ENCODE peak calls at places on chromosomes 2 and 18, in ten cellular contexts. F is globus pallidus; T is tibial artery; Q is activated T-cell treated with anti-CD3 and anti-CD28 coated beads, Interleukin-2, amount 50 U/mL, for 72 hours; J is activated T-helper 9 cell treated with anti-CD3 and anti-CD28 coated beads, Interleukin-2, amount 50 U/mL, for 16 hours; K is prostate gland; C is activated CD4-positive, alpha-beta T cell treated with anti-CD3 and anti-CD28 coated beads, Interleukin-2, amount 50 U/mL, for 1 hour; O is MG63; H is AG20443; G is hypothalamus. U is an unnamed sample.

GRCh38 chr2:111209045-111209514 is 88.4 kb downstream of the BCL2L11 start:
- DNase-seq in F (no peak), T (no peak), Q (peak; percentile 63), J (no peak), K (no peak), C (no peak), O (no peak), H (no peak), G (no peak), U (no peak)

GRCh38 chr2:219957815-219958214 is 330.4 kb downstream of the SLC4A3 start:
- DNase-seq in F (no peak), T (no peak), Q (no peak), J (no peak), K (no peak), C (no peak), O (no peak), H (no peak), G (no peak), U (no peak)

GRCh38 chr2:178499640-178500039 is 19.4 kb downstream of the PLEKHA3 start:
- DNase-seq in F (no peak), T (no peak), Q (no peak), J (no peak), K (no peak), C (no peak), O (no peak), H (no peak), G (no peak), U (no peak)

GRCh38 chr18:8359076-8359475 is 250.2 kb upstream of the RAB12 start:
- DNase-seq in F (no peak), T (no peak), Q (no peak), J (no peak), K (no peak), C (no peak), O (no peak), H (no peak), G (no peak), U (no peak)

GRCh38 chr2:99600929-99601680 is 111.3 kb upstream of the REV1 start:
- DNase-seq in F (no peak), T (no peak), Q (no peak), J (no peak), K (no peak), C (no peak), O (no peak), H (peak; percentile 45), G (no peak), U (no peak)

GRCh38 chr2:47896450-47896968 is 9.8 kb downstream of the FBXO11 start:
- DNase-seq in F (no peak), T (no peak), Q (no peak), J (no peak), K (no peak), C (no peak), O (no peak), H (no peak), G (no peak), U (no peak)

GRCh38 chr2:61268249-61268648 is 106.3 kb downstream of the C2orf74 start:
- DNase-seq in F (no peak), T (no peak), Q (no peak), J (no peak), K (no peak), C (no peak), O (no peak), H (no peak), G (no peak), U (no peak)

GRCh38 chr2:82254728-82255127 is 1950.2 kb upstream of the LRRTM1 start:
- DNase-seq in F (no peak), T (no peak), Q (no peak), J (no peak), K (no peak), C (no peak), O (no peak), H (no peak), G (no peak), U (no peak)

GRCh38 chr18:48536516-48536915 is 2.3 kb upstream of the CTIF start:
- DNase-seq in F (no peak), T (no peak), Q (no peak), J (no peak), K (no peak), C (no peak), O (no peak), H (no peak), G (no peak), U (no peak)

GRCh38 chr2:28438532-28439063 is 45.9 kb downstream of the FOSL2 start:
- DNase-seq in F (no peak), T (no peak), Q (no peak), J (no peak), K (no peak), C (no peak), O (no peak), H (no peak), G (no peak), U (no peak)

GRCh38 chr18:57434536-57435494 is at the start of gene ONECUT2:
- DNase-seq in F (peak; percentile 84), T (peak; percentile 84), Q (peak; percentile 86), J (peak; percentile 37), K (peak; percentile 85), C (peak; percentile 53), O (peak; percentile 95), H (peak; percentile 99), G (peak; percentile 50), U (peak; percentile 94)

GRCh38 chr2:205133544-205133943 is 548.8 kb upstream of the NRP2 start:
- DNase-seq in F (no peak), T (peak; percentile 26), Q (no peak), J (no peak), K (no peak), C (no peak), O (peak; percentile 0), H (no peak), G (no peak), U (peak; percentile 36)

GRCh38 chr2:150080115-150080514 is 407.4 kb downstream of the RND3 start:
- DNase-seq in F (no peak), T (no peak), Q (no peak), J (no peak), K (no peak), C (no peak), O (no peak), H (no peak), G (no peak), U (no peak)

GRCh38 chr2:195561205-195562032 is 95.6 kb upstream of the SLC39A10 start:
- DNase-seq in F (no peak), T (no peak), Q (no peak), J (no peak), K (no peak), C (no peak), O (no peak), H (peak; percentile 72), G (no peak), U (no peak)

GRCh38 chr2:120434487-120434886 is 88.6 kb downstream of the INHBB start:
- DNase-seq in F (no peak), T (no peak), Q (no peak), J (no peak), K (no peak), C (no peak), O (no peak), H (peak; percentile 87), G (no peak), U (no peak)

GRCh38 chr2:221370942-221371221 is 201.2 kb downstream of the EPHA4 start:
- DNase-seq in F (no peak), T (no peak), Q (no peak), J (no peak), K (no peak), C (no peak), O (no peak), H (no peak), G (no peak), U (no peak)

GRCh38 chr18:6279308-6279707 is 135.4 kb downstream of the L3MBTL4 start:
- DNase-seq in F (peak; percentile 65), T (no peak), Q (no peak), J (no peak), K (no peak), C (no peak), O (no peak), H (no peak), G (no peak), U (no peak)

GRCh38 chr2:42859801-42860200 is 67.4 kb upstream of the HAAO start:
- DNase-seq in F (no peak), T (no peak), Q (no peak), J (no peak), K (no peak), C (no peak), O (no peak), H (no peak), G (no peak), U (no peak)

GRCh38 chr2:227472265-227473018 is 486 bp downstream of the AGFG1 start:
- DNase-seq in F (peak; percentile 11), T (peak; percentile 26), Q (peak; percentile 66), J (peak; percentile 37), K (peak; percentile 7), C (peak; percentile 34), O (peak; percentile 57), H (peak; percentile 65), G (peak; percentile 34), U (peak; percentile 57)

GRCh38 chr2:46230677-46231425 is 66.4 kb upstream of the EPAS1 start:
- DNase-seq in F (no peak), T (no peak), Q (no peak), J (no peak), K (no peak), C (no peak), O (no peak), H (no peak), G (no peak), U (no peak)

GRCh38 chr18:11857177-11857887 is 6.1 kb downstream of the CHMP1B start:
- DNase-seq in F (no peak), T (peak; percentile 75), Q (no peak), J (no peak), K (no peak), C (no peak), O (peak; percentile 66), H (peak; percentile 93), G (no peak), U (peak; percentile 70)

GRCh38 chr18:48728204-48728833 is 189.5 kb downstream of the CTIF start:
- DNase-seq in F (no peak), T (peak; percentile 62), Q (no peak), J (no peak), K (no peak), C (no peak), O (peak; percentile 97), H (peak; percentile 90), G (no peak), U (peak; percentile 34)

GRCh38 chr2:48343571-48344440 is 186.1 kb upstream of the STON1 start:
- DNase-seq in F (no peak), T (no peak), Q (no peak), J (no peak), K (no peak), C (no peak), O (no peak), H (peak; percentile 33), G (no peak), U (no peak)

GRCh38 chr18:7317804-7318231 is 86.9 kb downstream of the LRRC30 start:
- DNase-seq in F (no peak), T (no peak), Q (no peak), J (no peak), K (no peak), C (no peak), O (no peak), H (no peak), G (no peak), U (no peak)

GRCh38 chr2:118665784-118666529 is 181.5 kb downstream of the EN1 start:
- DNase-seq in F (no peak), T (no peak), Q (no peak), J (no peak), K (no peak), C (no peak), O (no peak), H (no peak), G (no peak), U (no peak)

GRCh38 chr2:196970089-196970488 is 43.6 kb upstream of the PGAP1 start:
- DNase-seq in F (no peak), T (no peak), Q (no peak), J (no peak), K (no peak), C (no peak), O (no peak), H (no peak), G (no peak), U (no peak)

GRCh38 chr18:2538236-2538635 is 33.1 kb downstream of the METTL4 start:
- DNase-seq in F (peak; percentile 45), T (no peak), Q (no peak), J (no peak), K (no peak), C (no peak), O (no peak), H (no peak), G (no peak), U (no peak)

GRCh38 chr18:34576622-34577021 is 133.5 kb upstream of the DTNA start:
- DNase-seq in F (no peak), T (no peak), Q (no peak), J (no peak), K (no peak), C (no peak), O (no peak), H (no peak), G (no peak), U (no peak)

U was measured in thyroid gland.